ENCODE peak calls at places on chromosomes 1 and 21, in four cellular contexts. F is K562, Y is HepG2, I is GM12878. R is an unnamed sample.

GRCh38 chr1:43666608-43667007 is 16.7 kb downstream of the KDM4A start:
- DNase-seq in I (no peak), F (no peak), Y (no peak), R (no peak)

GRCh38 chr21:16838330-16838729 is 674.5 kb upstream of the CXADR start:
- DNase-seq in I (no peak), F (no peak), Y (no peak), R (no peak)

GRCh38 chr1:231420959-231421615 is 1.0 kb downstream of the EGLN1 start:
- DNase-seq in I (no peak), Y (no peak), F (peak), R (no peak)

GRCh38 chr1:199404191-199404590 is 623.3 kb upstream of the NR5A2 start:
- DNase-seq in I (no peak), F (no peak), Y (no peak), R (no peak)

GRCh38 chr21:29228306-29228705 is 70.4 kb upstream of the BACH1 start:
- DNase-seq in Y (no peak), I (no peak), F (no peak), R (no peak)

GRCh38 chr1:55951291-55951690 is 628.1 kb downstream of the PLPP3 start:
- DNase-seq in I (no peak), Y (no peak), F (no peak), R (no peak)

GRCh38 chr1:183289104-183289503 is 103.0 kb downstream of the LAMC2 start:
- DNase-seq in Y (no peak), F (no peak), I (no peak), R (no peak)

GRCh38 chr1:72066431-72066830 is 215.9 kb downstream of the NEGR1 start:
- DNase-seq in Y (no peak), F (no peak), I (no peak), R (no peak)

GRCh38 chr1:76006234-76006633 is 68.3 kb upstream of the ST6GALNAC3 start:
- DNase-seq in F (no peak), I (no peak), Y (no peak), R (no peak)

GRCh38 chr1:2921970-2922686 is 99.1 kb upstream of the ACTRT2 start:
- DNase-seq in Y (no peak), I (no peak), F (peak), R (no peak)

GRCh38 chr1:175013445-175013844 is 9.8 kb downstream of the MRPS14 start:
- DNase-seq in F (no peak), Y (no peak), I (no peak), R (no peak)

GRCh38 chr1:87968259-87968955 is 639.7 kb downstream of the LMO4 start:
- DNase-seq in F (no peak), I (no peak), Y (no peak), R (no peak)

GRCh38 chr1:32063261-32063681 is 9.5 kb upstream of the TMEM39B start:
- DNase-seq in F (peak), I (no peak), Y (peak), R (no peak)

GRCh38 chr1:245888809-245889208 is 618.3 kb downstream of the SMYD3 start:
- DNase-seq in F (no peak), I (peak), Y (peak), R (peak)

GRCh38 chr1:180257028-180257386 is 26.9 kb downstream of the LHX4 start:
- DNase-seq in I (no peak), Y (no peak), F (no peak), R (no peak)

GRCh38 chr1:156807627-156808026 is 9.0 kb downstream of the SH2D2A start:
- DNase-seq in I (no peak), Y (no peak), F (no peak), R (no peak)

GRCh38 chr1:149899460-149900284 is at the start of gene BOLA1:
- DNase-seq in I (peak), F (no peak), Y (peak), R (peak)

GRCh38 chr1:202283991-202284390 is 57.7 kb downstream of the UBE2T start:
- DNase-seq in F (no peak), I (no peak), Y (no peak), R (no peak)

GRCh38 chr21:36613064-36613463 is 85.9 kb upstream of the SIM2 start:
- DNase-seq in Y (peak), I (no peak), F (no peak), R (no peak)

GRCh38 chr1:31880957-31881697 is 57.0 kb downstream of the PTP4A2 start:
- DNase-seq in I (no peak), F (no peak), Y (peak), R (no peak)

GRCh38 chr1:229710746-229711145 is 84.7 kb downstream of the URB2 start:
- DNase-seq in I (no peak), F (no peak), Y (no peak), R (no peak)

GRCh38 chr1:38347446-38348175 is 301.0 kb upstream of the POU3F1 start:
- DNase-seq in F (no peak), Y (no peak), I (no peak), R (no peak)

GRCh38 chr1:219446288-219446687 is 166.6 kb downstream of the ZC3H11B start:
- DNase-seq in F (no peak), I (no peak), Y (no peak), R (no peak)

GRCh38 chr1:72235062-72235461 is 47.3 kb downstream of the NEGR1 start:
- DNase-seq in I (no peak), F (no peak), Y (peak), R (no peak)

GRCh38 chr1:16420719-16421118 is 16.5 kb downstream of the SPATA21 start:
- DNase-seq in Y (no peak), F (no peak), I (peak), R (no peak)

GRCh38 chr1:206103979-206104378 is 13.2 kb downstream of the AVPR1B start:
- DNase-seq in F (no peak), Y (no peak), I (no peak), R (no peak)
- TF ChIP-seq BRCA1 in F (no peak), Y (no peak), I (no peak), R (no peak)

GRCh38 chr1:152034324-152034653 is 2.5 kb downstream of the S100A11 start:
- DNase-seq in I (no peak), F (no peak), Y (peak), R (no peak)

GRCh38 chr1:152024228-152024627 is 12.6 kb downstream of the S100A11 start:
- DNase-seq in I (no peak), Y (no peak), F (no peak), R (no peak)

GRCh38 chr1:152029937-152030211 is 6.9 kb downstream of the S100A11 start:
- DNase-seq in Y (no peak), I (no peak), F (no peak), R (no peak)

GRCh38 chr1:152026895-152027294 is 9.9 kb downstream of the S100A11 start:
- DNase-seq in Y (no peak), F (no peak), I (no peak), R (no peak)

GRCh38 chr1:152029144-152029936 is 7.5 kb downstream of the S100A11 start:
- DNase-seq in F (no peak), I (no peak), Y (no peak), R (no peak)
- TF ChIP-seq BRCA1 in F (no peak), I (no peak), Y (no peak), R (no peak)

GRCh38 chr1:205812271-205812877 is 624 bp downstream of the SLC41A1 start:
- DNase-seq in Y (no peak), I (no peak), F (peak), R (no peak)
- TF ChIP-seq BRCA1 in Y (no peak), I (no peak), F (no peak), R (no peak)

DNA sequence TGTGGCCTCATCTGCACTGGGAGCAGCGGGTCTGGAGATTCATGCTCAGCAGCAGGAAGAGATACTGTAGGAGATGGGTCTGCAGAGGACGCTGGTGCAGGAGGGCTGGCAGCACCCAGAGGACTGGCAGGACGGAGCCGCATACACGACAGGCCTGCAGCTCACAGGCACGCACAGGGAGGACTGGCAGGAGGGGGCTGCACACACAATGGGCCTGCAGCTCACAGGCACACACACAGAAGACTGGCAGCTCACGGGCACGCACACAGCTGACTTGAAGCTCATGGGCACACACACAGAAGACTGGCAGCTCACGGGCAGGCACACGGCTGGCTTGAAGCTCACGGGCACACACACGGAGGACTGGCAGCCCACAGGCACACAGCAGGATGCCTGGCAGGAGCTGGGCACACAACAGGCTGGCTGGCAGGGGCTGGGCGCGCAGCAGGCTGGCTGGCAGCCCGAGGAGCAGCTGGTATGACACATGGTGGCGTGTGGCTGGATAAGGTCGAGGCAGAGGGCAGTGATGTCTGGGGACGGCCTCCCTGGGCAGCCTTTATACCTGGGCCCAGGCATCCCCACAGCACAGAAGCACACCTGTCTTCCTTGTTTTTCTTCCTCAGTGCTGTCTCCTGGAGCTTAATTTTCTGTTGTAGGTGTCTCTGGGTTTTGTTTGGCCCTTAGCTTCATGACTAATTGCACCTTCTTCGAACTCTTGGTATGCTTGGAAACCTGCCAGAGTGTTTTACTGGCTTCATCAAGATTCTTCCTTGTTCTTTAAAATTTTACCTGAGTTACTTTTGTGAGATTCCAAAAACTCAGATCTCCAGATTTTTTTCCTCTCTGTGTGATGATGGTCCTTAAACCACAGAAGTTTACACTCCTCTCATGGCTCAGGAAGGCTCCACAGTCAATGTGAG is at the start of gene KRTAP12-2:
- DNase-seq in I (no peak), Y (no peak), F (no peak), R (no peak)
- TF ChIP-seq BRCA1 in I (no peak), Y (no peak), F (no peak), R (no peak)

GRCh38 chr1:227058321-227058751 is 118.2 kb downstream of the COQ8A start:
- DNase-seq in I (no peak), Y (no peak), F (no peak), R (no peak)
- TF ChIP-seq BRCA1 in I (no peak), Y (no peak), F (no peak), R (no peak)

DNA sequence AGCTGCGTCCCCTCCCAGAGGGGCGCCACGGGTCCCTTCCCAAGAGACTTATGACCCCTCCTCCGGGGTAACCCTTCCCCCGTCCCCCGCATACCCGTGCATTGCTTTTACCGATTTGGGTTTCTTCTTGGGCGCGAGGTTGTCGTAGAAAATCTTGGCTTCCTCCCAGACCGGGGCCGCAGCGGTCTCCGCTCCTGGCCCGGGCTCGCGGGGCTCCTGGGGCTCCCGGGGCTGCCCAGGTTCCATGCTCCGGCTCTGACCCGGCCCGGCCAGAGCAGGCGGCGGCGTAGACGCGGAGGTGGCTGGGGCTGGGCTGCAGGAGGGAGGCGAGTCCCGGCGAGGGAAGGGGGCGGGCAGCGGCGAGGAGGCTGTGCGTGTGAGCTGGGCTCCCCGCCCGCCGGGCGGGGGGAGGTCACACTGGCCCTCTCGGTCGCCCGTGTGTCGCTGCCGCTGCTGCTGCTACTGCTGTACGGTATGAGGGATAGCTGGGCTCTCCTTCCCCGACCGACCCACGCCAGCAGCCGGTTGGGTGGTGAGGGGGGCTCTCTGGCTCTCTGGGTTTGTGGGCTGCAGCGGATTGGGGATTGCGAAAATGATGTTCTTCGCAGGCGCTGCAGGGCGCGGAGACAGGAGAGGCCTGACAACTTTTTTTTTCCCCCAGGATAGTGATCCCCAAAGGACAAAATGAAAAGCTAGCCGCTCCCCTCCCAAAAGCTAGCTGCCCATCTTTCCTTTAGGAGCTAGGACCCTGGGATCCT is at the start of gene NT5C1A:
- DNase-seq in I (no peak), Y (no peak), F (peak), R (peak)
- TF ChIP-seq BRCA1 in I (no peak), Y (no peak), F (no peak), R (no peak)

DNA sequence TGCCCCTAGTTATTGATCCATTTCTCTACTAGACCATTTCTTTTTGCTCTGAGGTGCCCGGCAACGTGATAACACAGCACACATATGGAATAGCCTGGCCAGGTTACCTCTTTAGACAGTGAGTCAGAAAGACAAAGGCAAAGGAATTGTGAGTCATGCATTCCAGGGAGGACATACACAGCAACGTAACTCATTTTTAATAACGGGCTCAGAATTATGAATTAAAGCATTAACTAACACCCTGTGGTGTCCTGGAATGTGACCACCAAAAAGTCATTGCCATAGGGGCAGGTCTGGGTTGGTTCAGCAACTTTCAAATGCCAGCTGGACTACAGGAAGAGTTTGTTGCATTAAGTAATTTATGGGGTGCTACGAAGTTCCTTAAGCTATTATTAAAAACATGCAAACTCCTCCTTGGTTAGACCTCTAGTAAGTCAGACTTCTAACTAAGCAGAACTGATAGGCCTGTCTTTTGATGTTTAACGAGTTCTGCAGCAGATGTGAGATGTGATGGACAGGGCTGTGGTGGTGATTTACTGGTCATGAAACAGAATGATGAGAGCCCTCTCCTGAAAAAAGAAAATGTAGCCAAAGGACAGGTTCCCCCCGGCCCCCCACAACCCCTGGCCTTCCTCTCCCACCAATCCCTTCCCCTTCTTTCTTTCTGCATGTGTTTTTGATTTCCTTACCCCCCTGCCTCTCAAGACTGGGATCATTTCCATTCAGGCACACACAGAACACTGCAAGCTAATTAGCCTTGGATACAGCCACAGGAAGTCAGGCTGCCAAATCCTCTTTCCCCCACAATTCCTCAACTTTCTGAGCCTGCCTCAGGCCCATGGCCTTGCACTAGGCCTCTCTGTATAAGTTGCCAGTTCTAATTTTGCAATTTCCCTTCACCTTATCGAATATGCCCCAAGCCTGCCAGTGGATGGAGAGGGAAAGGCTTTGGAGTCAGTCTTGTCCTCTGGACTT is 88.9 kb upstream of the HAO2 start:
- DNase-seq in F (no peak), Y (peak), I (no peak), R (no peak)
- TF ChIP-seq BRCA1 in F (no peak), Y (no peak), I (no peak), R (no peak)

R was measured in H1.